ENCODE peak calls at places on chromosomes 2 and 18, in seven cellular contexts. One of them, this sample, is unnamed. For H3K36me3, the result is how much of the 10 kb centered on the place peaks cover.

GRCh38 chr18:22627506-22627905 is 209.8 kb upstream of the CTAGE1 start:
- DNase-seq in cardiac muscle cell: peak
- DNase-seq in Panc1: no peak
- DNase-seq in kidney epithelial cell: no peak
- DNase-seq in HCT116: no peak
- DNase-seq in fibroblast of lung: no peak
- DNase-seq in pancreas: no peak
- DNase-seq in this sample: no peak

GRCh38 chr2:61434314-61434713 is 36.6 kb downstream of the USP34 start:
- DNase-seq in cardiac muscle cell: no peak
- DNase-seq in Panc1: no peak
- DNase-seq in kidney epithelial cell: no peak
- DNase-seq in HCT116: no peak
- DNase-seq in fibroblast of lung: no peak
- DNase-seq in pancreas: no peak
- DNase-seq in this sample: no peak

GRCh38 chr2:197427204-197427603 is 7.6 kb downstream of the SF3B1 start:
- DNase-seq in cardiac muscle cell: peak
- DNase-seq in Panc1: no peak
- DNase-seq in kidney epithelial cell: no peak
- DNase-seq in HCT116: no peak
- DNase-seq in fibroblast of lung: no peak
- DNase-seq in pancreas: no peak
- DNase-seq in this sample: no peak

GRCh38 chr2:42196403-42197267 is 27.5 kb downstream of the EML4 start:
- DNase-seq in cardiac muscle cell: peak
- DNase-seq in Panc1: no peak
- DNase-seq in kidney epithelial cell: peak
- DNase-seq in HCT116: peak
- DNase-seq in fibroblast of lung: peak
- DNase-seq in pancreas: no peak
- DNase-seq in this sample: peak

GRCh38 chr2:8281950-8282857 is 399.7 kb upstream of the ID2 start:
- DNase-seq in cardiac muscle cell: no peak
- DNase-seq in Panc1: no peak
- DNase-seq in kidney epithelial cell: no peak
- DNase-seq in HCT116: no peak
- DNase-seq in fibroblast of lung: no peak
- DNase-seq in pancreas: no peak
- DNase-seq in this sample: no peak

GRCh38 chr2:111919362-111919761 is 21.0 kb downstream of the MERTK start:
- DNase-seq in cardiac muscle cell: no peak
- DNase-seq in Panc1: no peak
- DNase-seq in kidney epithelial cell: no peak
- DNase-seq in HCT116: no peak
- DNase-seq in fibroblast of lung: no peak
- DNase-seq in pancreas: no peak
- DNase-seq in this sample: peak

GRCh38 chr2:218168635-218169462 is 2.1 kb upstream of the CXCR1 start:
- DNase-seq in cardiac muscle cell: peak
- DNase-seq in Panc1: peak
- DNase-seq in kidney epithelial cell: no peak
- DNase-seq in HCT116: peak
- DNase-seq in fibroblast of lung: peak
- DNase-seq in pancreas: peak
- DNase-seq in this sample: peak

GRCh38 chr2:236054125-236054524 is 114.1 kb downstream of the GBX2 start:
- DNase-seq in cardiac muscle cell: no peak
- DNase-seq in Panc1: no peak
- DNase-seq in kidney epithelial cell: no peak
- DNase-seq in HCT116: no peak
- DNase-seq in fibroblast of lung: no peak
- DNase-seq in pancreas: no peak
- DNase-seq in this sample: no peak

GRCh38 chr18:73563345-73563744 is 584.3 kb downstream of the FBXO15 start:
- DNase-seq in cardiac muscle cell: peak
- DNase-seq in Panc1: no peak
- DNase-seq in kidney epithelial cell: no peak
- DNase-seq in HCT116: no peak
- DNase-seq in fibroblast of lung: peak
- DNase-seq in pancreas: no peak
- DNase-seq in this sample: no peak

GRCh38 chr18:23133860-23134779 is 1.2 kb upstream of the CABLES1 start:
- DNase-seq in cardiac muscle cell: no peak
- DNase-seq in Panc1: no peak
- DNase-seq in kidney epithelial cell: no peak
- DNase-seq in HCT116: peak
- DNase-seq in fibroblast of lung: no peak
- DNase-seq in pancreas: no peak
- DNase-seq in this sample: peak

GRCh38 chr2:101828267-101829017 is 130.9 kb downstream of the MAP4K4 start:
- DNase-seq in cardiac muscle cell: peak
- DNase-seq in Panc1: no peak
- DNase-seq in kidney epithelial cell: no peak
- DNase-seq in HCT116: no peak
- DNase-seq in fibroblast of lung: peak
- DNase-seq in pancreas: no peak
- DNase-seq in this sample: no peak

GRCh38 chr2:178251126-178251525 is 56.8 kb downstream of the OSBPL6 start:
- DNase-seq in cardiac muscle cell: no peak
- DNase-seq in Panc1: no peak
- DNase-seq in kidney epithelial cell: no peak
- DNase-seq in HCT116: no peak
- DNase-seq in fibroblast of lung: no peak
- DNase-seq in pancreas: no peak
- DNase-seq in this sample: no peak

GRCh38 chr2:137249463-137249862 is 484.1 kb downstream of the THSD7B start:
- DNase-seq in cardiac muscle cell: no peak
- DNase-seq in Panc1: no peak
- DNase-seq in kidney epithelial cell: no peak
- DNase-seq in HCT116: no peak
- DNase-seq in fibroblast of lung: no peak
- DNase-seq in pancreas: no peak
- DNase-seq in this sample: no peak

GRCh38 chr2:233965032-233965614 is 48.0 kb downstream of the TRPM8 start:
- DNase-seq in cardiac muscle cell: no peak
- DNase-seq in Panc1: no peak
- DNase-seq in kidney epithelial cell: no peak
- DNase-seq in HCT116: no peak
- DNase-seq in fibroblast of lung: peak
- DNase-seq in pancreas: no peak
- DNase-seq in this sample: no peak

GRCh38 chr2:204177977-204178522 is 241.5 kb downstream of the ICOS start:
- DNase-seq in cardiac muscle cell: peak
- DNase-seq in Panc1: no peak
- DNase-seq in kidney epithelial cell: no peak
- DNase-seq in HCT116: peak
- DNase-seq in fibroblast of lung: no peak
- DNase-seq in pancreas: peak
- DNase-seq in this sample: peak

GRCh38 chr2:3631161-3631850 is 26.7 kb upstream of the ALLC start:
- DNase-seq in cardiac muscle cell: no peak
- DNase-seq in Panc1: no peak
- DNase-seq in kidney epithelial cell: no peak
- DNase-seq in HCT116: no peak
- DNase-seq in fibroblast of lung: no peak
- DNase-seq in pancreas: no peak
- DNase-seq in this sample: no peak

GRCh38 chr18:44601447-44601846 is 79.2 kb upstream of the SETBP1 start:
- DNase-seq in cardiac muscle cell: peak
- DNase-seq in Panc1: no peak
- DNase-seq in kidney epithelial cell: no peak
- DNase-seq in HCT116: no peak
- DNase-seq in fibroblast of lung: peak
- DNase-seq in pancreas: no peak
- DNase-seq in this sample: no peak

GRCh38 chr18:68840554-68841263 is 42.8 kb downstream of the CCDC102B start:
- DNase-seq in cardiac muscle cell: peak
- DNase-seq in Panc1: peak
- DNase-seq in kidney epithelial cell: peak
- DNase-seq in HCT116: peak
- DNase-seq in fibroblast of lung: peak
- DNase-seq in pancreas: no peak
- DNase-seq in this sample: no peak

GRCh38 chr18:57035590-57035989 is 111.3 kb upstream of the BOD1L2 start:
- DNase-seq in cardiac muscle cell: no peak
- DNase-seq in Panc1: no peak
- DNase-seq in kidney epithelial cell: no peak
- DNase-seq in HCT116: no peak
- DNase-seq in fibroblast of lung: no peak
- DNase-seq in pancreas: no peak
- DNase-seq in this sample: no peak

GRCh38 chr2:60706021-60706420 is 50.0 kb upstream of the PAPOLG start:
- DNase-seq in cardiac muscle cell: no peak
- DNase-seq in Panc1: no peak
- DNase-seq in kidney epithelial cell: no peak
- DNase-seq in HCT116: no peak
- DNase-seq in fibroblast of lung: peak
- DNase-seq in pancreas: no peak
- DNase-seq in this sample: no peak

GRCh38 chr18:27778441-27778840 is 398.5 kb downstream of the CDH2 start:
- DNase-seq in cardiac muscle cell: peak
- DNase-seq in Panc1: no peak
- DNase-seq in kidney epithelial cell: no peak
- DNase-seq in HCT116: no peak
- DNase-seq in fibroblast of lung: peak
- DNase-seq in pancreas: no peak
- DNase-seq in this sample: no peak

GRCh38 chr2:115171751-115172150 is 729.3 kb downstream of the DPP10 start:
- DNase-seq in cardiac muscle cell: no peak
- DNase-seq in Panc1: no peak
- DNase-seq in kidney epithelial cell: no peak
- DNase-seq in HCT116: no peak
- DNase-seq in fibroblast of lung: no peak
- DNase-seq in pancreas: no peak
- DNase-seq in this sample: no peak

DNA sequence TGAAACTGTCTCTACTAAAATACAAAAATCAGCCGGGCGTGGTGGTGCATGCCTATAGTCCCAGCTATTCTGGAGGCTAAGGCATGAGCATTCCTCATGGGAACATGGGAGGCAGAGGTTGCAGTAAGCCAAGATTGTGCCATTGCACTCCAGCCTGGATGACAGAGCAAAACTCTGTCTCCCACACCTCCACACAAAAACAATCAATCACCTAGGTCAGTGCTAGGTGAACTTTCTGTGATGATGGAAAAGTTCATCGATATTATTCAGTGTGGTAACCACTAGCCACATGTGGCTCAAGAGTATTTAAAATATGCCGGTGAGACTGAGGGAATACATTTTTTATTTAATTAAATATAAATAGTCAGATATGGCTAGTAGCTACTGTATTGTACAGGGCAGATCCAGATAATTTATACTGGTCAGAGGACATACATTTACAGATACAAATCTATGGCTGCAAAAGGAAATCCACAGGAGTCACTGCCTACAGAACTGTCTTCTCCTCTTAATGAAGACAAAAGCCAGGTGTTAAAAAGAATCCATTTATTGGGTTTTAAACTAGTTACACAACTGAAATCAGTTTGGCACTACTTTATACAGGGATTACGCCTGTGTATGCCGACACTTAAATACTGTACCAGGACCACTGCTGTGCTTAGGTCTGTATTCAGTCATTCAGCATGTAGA is 3.9 kb upstream of the GPR75 start:
- DNase-seq in cardiac muscle cell: no peak
- DNase-seq in Panc1: no peak
- DNase-seq in kidney epithelial cell: no peak
- DNase-seq in HCT116: no peak
- DNase-seq in fibroblast of lung: peak
- DNase-seq in pancreas: no peak
- DNase-seq in this sample: no peak
- H3K36me3 ChIP-seq in cardiac muscle cell: under half
- H3K36me3 ChIP-seq in Panc1: under half
- H3K36me3 ChIP-seq in kidney epithelial cell: under half
- H3K36me3 ChIP-seq in HCT116: under half
- H3K36me3 ChIP-seq in fibroblast of lung: under half
- H3K36me3 ChIP-seq in pancreas: under half
- H3K36me3 ChIP-seq in this sample: under half

GRCh38 chr2:100381240-100381639 is 36.2 kb downstream of the CHST10 start:
- DNase-seq in cardiac muscle cell: peak
- DNase-seq in Panc1: peak
- DNase-seq in kidney epithelial cell: no peak
- DNase-seq in HCT116: peak
- DNase-seq in fibroblast of lung: peak
- DNase-seq in pancreas: peak
- DNase-seq in this sample: peak
- TF ChIP-seq CTCF in cardiac muscle cell: peak
- TF ChIP-seq CTCF in Panc1: peak
- TF ChIP-seq CTCF in kidney epithelial cell: peak
- TF ChIP-seq CTCF in HCT116: peak
- TF ChIP-seq CTCF in fibroblast of lung: peak
- TF ChIP-seq CTCF in pancreas: peak
- TF ChIP-seq CTCF in this sample: peak

DNA sequence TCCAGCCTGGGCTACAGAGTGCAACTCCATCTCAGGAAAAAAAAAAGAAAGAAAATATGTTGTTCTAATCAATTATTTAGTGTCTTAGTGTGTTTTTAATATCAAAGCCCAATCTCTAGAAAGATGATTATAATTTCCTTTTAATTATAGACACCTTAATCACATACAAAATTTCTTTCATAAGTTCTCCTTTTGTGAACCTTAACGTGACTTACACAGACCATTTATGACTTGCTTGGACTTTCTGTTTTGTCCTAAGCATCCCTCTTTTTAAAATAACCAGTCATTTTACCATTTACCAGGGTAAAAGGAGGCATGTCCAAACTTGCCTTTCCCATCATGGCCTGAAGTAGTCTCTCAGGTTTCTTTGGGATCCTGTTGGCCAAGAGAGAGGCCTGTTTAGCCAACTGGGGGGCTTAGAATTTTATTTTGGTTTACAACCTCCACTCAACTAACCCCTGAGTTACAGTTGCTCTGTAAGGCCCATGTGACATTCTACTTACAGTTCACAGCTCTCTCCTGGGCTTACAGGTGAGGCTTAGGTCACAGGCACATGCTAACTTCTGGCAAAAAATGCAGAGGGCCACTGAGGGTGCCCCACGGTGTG is 23.9 kb upstream of the GPR155 start:
- DNase-seq in cardiac muscle cell: no peak
- DNase-seq in Panc1: no peak
- DNase-seq in kidney epithelial cell: no peak
- DNase-seq in HCT116: peak
- DNase-seq in fibroblast of lung: peak
- DNase-seq in pancreas: no peak
- DNase-seq in this sample: peak
- H3K36me3 ChIP-seq in cardiac muscle cell: under half
- H3K36me3 ChIP-seq in Panc1: under half
- H3K36me3 ChIP-seq in kidney epithelial cell: under half
- H3K36me3 ChIP-seq in HCT116: under half
- H3K36me3 ChIP-seq in fibroblast of lung: under half
- H3K36me3 ChIP-seq in pancreas: under half
- H3K36me3 ChIP-seq in this sample: under half

DNA sequence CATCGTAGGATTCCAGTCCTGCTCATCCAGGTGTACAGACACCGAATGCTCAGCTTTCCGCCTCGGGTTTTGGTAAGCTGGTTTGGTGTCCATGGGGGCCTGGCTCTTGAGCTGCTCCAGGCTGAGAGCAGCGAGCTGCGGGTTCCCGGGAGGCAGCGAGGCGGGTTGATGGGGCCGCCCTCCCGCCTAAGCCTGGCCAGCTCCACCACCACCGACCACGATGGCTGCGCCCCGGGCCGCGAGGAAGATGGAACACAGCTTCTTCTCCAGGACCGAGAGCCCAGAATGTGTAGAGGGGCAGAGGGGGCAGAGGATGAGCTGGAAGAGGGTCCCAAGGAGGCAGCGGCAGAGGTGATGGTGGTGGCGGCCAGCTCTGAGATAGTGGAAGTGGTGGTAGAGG is 64.1 kb downstream of the AKAIN1 start:
- DNase-seq in cardiac muscle cell: no peak
- DNase-seq in Panc1: no peak
- DNase-seq in kidney epithelial cell: no peak
- DNase-seq in HCT116: no peak
- DNase-seq in fibroblast of lung: no peak
- DNase-seq in pancreas: no peak
- DNase-seq in this sample: no peak
- TF ChIP-seq CTCF in cardiac muscle cell: no peak
- TF ChIP-seq CTCF in Panc1: no peak
- TF ChIP-seq CTCF in kidney epithelial cell: no peak
- TF ChIP-seq CTCF in HCT116: no peak
- TF ChIP-seq CTCF in fibroblast of lung: no peak
- TF ChIP-seq CTCF in pancreas: no peak
- TF ChIP-seq CTCF in this sample: no peak